ENCODE peak calls at places on chromosomes 12 and 14, in six cellular contexts. F is HepG2, D is GM12878, Z is SK-N-SH, W is H1, C is K562. I is an unnamed sample.

GRCh38 chr14:57578427-57579220 is 85.0 kb upstream of the CCDC198 start:
- DNase-seq in F (no peak), D (no peak), Z (no peak), W (no peak), C (no peak), I (no peak)

GRCh38 chr14:77052281-77053044 is 24.0 kb upstream of the IRF2BPL start:
- DNase-seq in F (no peak), D (no peak), Z (no peak), W (no peak), C (no peak), I (no peak)

GRCh38 chr14:24251880-24252288 is 9.5 kb upstream of the TINF2 start:
- DNase-seq in F (no peak), D (no peak), Z (no peak), W (no peak), C (no peak), I (no peak)

GRCh38 chr14:76294876-76295275 is 81.1 kb upstream of the ESRRB start:
- DNase-seq in F (no peak), D (no peak), Z (no peak), W (no peak), C (no peak), I (no peak)

GRCh38 chr12:92543872-92544271 is 158.9 kb upstream of the PLEKHG7 start:
- DNase-seq in F (no peak), D (no peak), Z (no peak), W (no peak), C (no peak), I (no peak)

GRCh38 chr12:12561305-12562015 is 1.2 kb downstream of the DUSP16 start:
- DNase-seq in F (peak; percentile 53), D (no peak), Z (peak; percentile 75), W (no peak), C (no peak), I (peak; percentile 74)

GRCh38 chr12:46915861-46916260 is 90.1 kb upstream of the SLC38A4 start:
- DNase-seq in F (no peak), D (no peak), Z (no peak), W (no peak), C (no peak), I (no peak)

GRCh38 chr14:75350505-75351060 is 72.0 kb downstream of the FOS start:
- DNase-seq in F (no peak), D (no peak), Z (no peak), W (no peak), C (peak; percentile 10), I (no peak)

GRCh38 chr12:73892181-73892580 is 645.5 kb upstream of the ATXN7L3B start:
- DNase-seq in F (no peak), D (no peak), Z (no peak), W (no peak), C (no peak), I (no peak)

GRCh38 chr14:66974397-66975025 is 214.7 kb upstream of the GARIN2 start:
- DNase-seq in F (no peak), D (no peak), Z (no peak), W (no peak), C (no peak), I (no peak)

GRCh38 chr14:89356496-89356895 is 60.5 kb downstream of the FOXN3 start:
- DNase-seq in F (no peak), D (no peak), Z (no peak), W (no peak), C (no peak), I (no peak)

GRCh38 chr12:52657305-52657902 is 5.4 kb upstream of the KRT2 start:
- DNase-seq in F (no peak), D (no peak), Z (no peak), W (no peak), C (no peak), I (no peak)

GRCh38 chr12:105214141-105214540 is 21.8 kb downstream of the APPL2 start:
- DNase-seq in F (no peak), D (no peak), Z (no peak), W (no peak), C (no peak), I (no peak)
- TF ChIP-seq GABPA in F (no peak), D (no peak), Z (no peak), W (no peak), C (no peak), I (no peak)

GRCh38 chr12:45278447-45278846 is 62.6 kb downstream of the ANO6 start:
- DNase-seq in F (no peak), D (no peak), Z (no peak), W (no peak), C (no peak), I (no peak)
- H3K27ac ChIP-seq in F (no peak overlapping the region), D (no peak overlapping the region), Z (no peak overlapping the region), W (no peak overlapping the region), C (no peak overlapping the region), I (no peak overlapping the region)

DNA sequence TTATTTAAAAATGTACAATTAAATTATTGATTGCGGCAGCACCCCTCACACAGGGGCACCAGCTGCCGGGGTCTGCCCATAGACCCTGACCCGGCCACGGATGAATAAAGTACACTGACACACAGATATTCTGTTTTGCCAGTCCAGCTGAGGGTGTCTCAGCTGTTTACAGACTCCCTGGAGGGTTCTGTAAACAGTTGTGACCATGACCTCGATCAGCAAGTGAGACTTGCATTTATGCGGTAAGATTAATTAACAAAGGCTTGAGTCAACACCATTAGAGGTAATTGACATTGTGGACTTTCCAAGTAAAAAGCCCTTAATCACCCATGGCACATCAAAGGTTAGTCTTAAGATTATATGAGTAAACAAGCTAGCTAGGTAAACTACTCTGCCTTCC is 94.3 kb downstream of the FUT8 start:
- DNase-seq in F (peak; percentile 5), D (no peak), Z (no peak), W (peak; percentile 10), C (no peak), I (no peak)
- TF ChIP-seq GABPA in F (no peak), D (no peak), Z (no peak), W (no peak), C (no peak), I (no peak)

DNA sequence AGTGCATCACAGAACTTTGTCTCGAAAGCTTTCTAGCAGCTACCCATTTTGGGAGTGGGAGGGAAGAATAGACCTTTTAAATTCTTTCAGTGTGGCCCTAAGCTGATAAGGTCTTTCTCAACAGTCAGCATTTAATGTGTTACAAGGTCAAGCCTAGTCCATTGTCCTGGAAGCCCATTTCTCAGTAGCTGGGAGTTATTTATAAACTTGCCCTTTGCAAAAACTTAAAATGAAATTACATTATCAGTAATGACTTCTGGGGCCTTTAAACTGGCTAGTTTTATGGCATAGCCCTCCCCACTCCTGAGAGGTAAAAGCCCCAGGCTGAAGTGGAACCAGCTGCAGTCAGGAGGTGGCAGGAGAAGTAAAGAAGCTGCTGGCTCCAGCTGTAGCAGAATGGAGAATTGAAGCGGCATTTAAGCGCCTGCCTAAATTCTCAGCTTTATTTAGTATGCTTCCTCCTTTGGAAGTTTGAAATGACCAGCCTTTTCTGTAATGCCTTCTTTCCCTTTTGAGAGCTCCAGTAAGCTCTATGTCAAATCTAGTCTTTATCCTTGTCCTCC is 12.4 kb downstream of the COPZ1 start:
- DNase-seq in F (peak; percentile 55), D (no peak), Z (no peak), W (no peak), C (peak; percentile 47), I (peak; percentile 14)
- H3K27ac ChIP-seq in F (peak overlapping the region; percentile 12), D (no peak overlapping the region), Z (no peak overlapping the region), W (no peak overlapping the region), C (peak overlapping the region; percentile 74), I (no peak overlapping the region)

GRCh38 chr12:59904874-59905521 is 309.2 kb downstream of the SLC16A7 start:
- DNase-seq in F (no peak), D (no peak), Z (no peak), W (no peak), C (no peak), I (no peak)
- TF ChIP-seq GABPA in F (no peak), D (no peak), Z (no peak), W (no peak), C (no peak), I (no peak)